ENCODE peak calls at places on chromosomes 6 and 20, in four cellular contexts. Z is cardiac fibroblast, Y is mesendoderm, B is brain microvascular endothelial cell. H is an unnamed sample.

GRCh38 chr6:71510057-71510713 is 221.6 kb downstream of the OGFRL1 start:
- DNase-seq in Z (peak), Y (peak), B (peak), H (peak)

GRCh38 chr20:57211949-57212889 is 54.2 kb downstream of the BMP7 start:
- DNase-seq in Z (peak), Y (peak), B (peak), H (peak)

GRCh38 chr6:46888578-46888977 is 33.2 kb downstream of the ADGRF5 start:
- DNase-seq in Z (peak), Y (no peak), B (peak), H (no peak)

GRCh38 chr6:132456700-132457143 is 55.4 kb upstream of the MOXD1 start:
- DNase-seq in Z (no peak), Y (peak), B (no peak), H (no peak)

GRCh38 chr6:142376115-142376514 is 74.3 kb downstream of the ADGRG6 start:
- DNase-seq in Z (no peak), Y (no peak), B (no peak), H (no peak)

GRCh38 chr20:3074812-3075211 is 3.4 kb downstream of the OXT start:
- DNase-seq in Z (no peak), Y (no peak), B (no peak), H (no peak)

GRCh38 chr20:38825901-38826625 is 20.6 kb downstream of the PPP1R16B start:
- DNase-seq in Z (peak), Y (peak), B (peak), H (peak)

GRCh38 chr20:55424446-55424845 is 580.9 kb downstream of the CBLN4 start:
- DNase-seq in Z (no peak), Y (peak), B (no peak), H (no peak)

GRCh38 chr20:10250902-10251301 is 32.3 kb downstream of the SNAP25 start:
- DNase-seq in Z (no peak), Y (no peak), B (no peak), H (no peak)

GRCh38 chr20:59629141-59630045 is 25.1 kb downstream of the PHACTR3 start:
- DNase-seq in Z (no peak), Y (no peak), B (no peak), H (no peak)

GRCh38 chr20:363319-364078 is 16.6 kb downstream of the NRSN2 start:
- DNase-seq in Z (no peak), Y (no peak), B (no peak), H (no peak)

GRCh38 chr6:118535176-118535844 is 12.8 kb upstream of the PLN start:
- DNase-seq in Z (no peak), Y (no peak), B (no peak), H (no peak)

DNA sequence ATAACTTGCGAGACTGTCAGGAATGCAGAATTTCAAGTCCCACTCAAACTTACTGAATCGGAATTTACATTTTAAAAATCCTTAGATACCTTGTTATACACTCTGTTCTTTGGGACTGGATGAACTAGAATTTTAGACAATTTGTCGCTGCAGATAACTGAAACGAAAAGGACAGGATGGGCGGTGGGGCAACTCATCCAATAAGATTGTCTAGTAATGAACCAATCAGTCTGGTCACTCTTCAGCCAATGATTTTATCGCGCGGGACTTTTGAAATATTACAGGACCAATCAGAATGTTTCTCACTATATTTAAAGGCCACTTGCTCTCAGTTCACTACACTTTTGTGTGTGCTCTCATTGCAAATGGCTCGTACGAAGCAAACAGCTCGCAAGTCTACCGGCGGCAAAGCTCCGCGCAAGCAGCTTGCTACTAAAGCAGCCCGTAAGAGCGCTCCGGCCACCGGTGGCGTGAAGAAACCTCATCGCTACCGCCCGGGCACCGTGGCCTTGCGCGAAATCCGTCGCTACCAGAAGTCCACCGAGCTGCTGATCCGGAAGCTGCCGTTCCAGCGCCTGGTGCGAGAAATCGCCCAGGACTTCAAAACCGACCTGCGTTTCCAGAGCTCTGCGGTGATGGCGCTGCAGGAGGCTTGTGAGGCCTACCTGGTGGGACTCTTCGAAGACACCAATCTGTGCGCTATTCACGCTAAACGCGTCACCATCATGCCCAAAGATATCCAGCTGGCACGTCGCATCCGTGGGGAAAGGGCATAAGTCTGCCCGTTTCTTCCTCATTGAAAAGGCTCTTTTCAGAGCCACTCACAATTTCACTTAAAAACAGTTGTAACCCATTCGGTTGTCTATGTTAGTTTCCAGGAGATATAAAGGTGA is 41.9 kb upstream of the HFE start:
- DNase-seq in Z (peak), Y (peak), B (peak), H (peak)
- H3K4me3 ChIP-seq in Z (peak), Y (peak), B (peak), H (peak)

GRCh38 chr6:83875843-83876242 is 16.4 kb downstream of the CYB5R4 start:
- DNase-seq in Z (no peak), Y (no peak), B (no peak), H (no peak)

GRCh38 chr6:83879746-83880145 is 20.3 kb downstream of the CYB5R4 start:
- DNase-seq in Z (no peak), Y (no peak), B (no peak), H (no peak)

GRCh38 chr6:83873869-83874268 is 14.4 kb downstream of the CYB5R4 start:
- DNase-seq in Z (no peak), Y (no peak), B (no peak), H (no peak)

GRCh38 chr6:83883240-83883639 is 23.8 kb downstream of the CYB5R4 start:
- DNase-seq in Z (no peak), Y (no peak), B (no peak), H (no peak)

GRCh38 chr6:83878902-83879644 is 19.6 kb downstream of the CYB5R4 start:
- DNase-seq in Z (no peak), Y (no peak), B (no peak), H (no peak)
- H3K4me3 ChIP-seq in Z (no peak), Y (no peak), B (no peak), H (no peak)

DNA sequence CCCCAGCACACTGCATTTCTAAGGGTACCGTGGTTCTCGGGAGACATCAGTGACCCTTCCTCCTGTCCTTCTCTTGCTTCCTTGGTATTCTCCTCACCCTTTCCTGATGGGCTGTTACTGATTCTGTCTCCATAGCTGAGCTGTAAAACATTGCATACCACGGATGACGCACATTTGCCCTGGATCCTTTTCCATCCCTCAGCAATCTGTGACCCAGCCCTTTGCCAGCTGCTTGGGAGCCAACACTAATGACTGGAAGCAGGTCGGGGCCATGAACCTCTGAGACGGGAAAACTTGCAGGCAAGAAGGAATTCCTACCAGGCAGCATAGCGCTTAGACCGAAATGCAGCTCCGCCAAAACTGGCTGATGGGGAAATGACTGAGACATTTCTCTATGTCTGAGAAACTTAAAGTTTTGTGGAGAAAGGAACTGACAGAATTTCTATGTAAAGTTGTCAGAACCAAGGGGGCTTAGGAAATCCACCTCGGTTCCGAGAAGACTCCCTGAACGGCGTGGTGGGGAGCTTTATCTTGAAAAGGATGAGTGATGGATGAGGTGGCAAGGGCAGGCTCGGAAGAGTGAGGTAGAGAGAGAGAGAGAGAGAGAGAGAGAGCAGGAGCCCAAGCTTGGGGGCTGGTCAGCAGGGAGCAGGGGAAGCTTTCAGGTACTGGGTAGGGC is 19.2 kb downstream of the TUBB2B start:
- DNase-seq in Z (peak), Y (peak), B (peak), H (peak)
- H3K4me3 ChIP-seq in Z (no peak), Y (no peak), B (no peak), H (no peak)

DNA sequence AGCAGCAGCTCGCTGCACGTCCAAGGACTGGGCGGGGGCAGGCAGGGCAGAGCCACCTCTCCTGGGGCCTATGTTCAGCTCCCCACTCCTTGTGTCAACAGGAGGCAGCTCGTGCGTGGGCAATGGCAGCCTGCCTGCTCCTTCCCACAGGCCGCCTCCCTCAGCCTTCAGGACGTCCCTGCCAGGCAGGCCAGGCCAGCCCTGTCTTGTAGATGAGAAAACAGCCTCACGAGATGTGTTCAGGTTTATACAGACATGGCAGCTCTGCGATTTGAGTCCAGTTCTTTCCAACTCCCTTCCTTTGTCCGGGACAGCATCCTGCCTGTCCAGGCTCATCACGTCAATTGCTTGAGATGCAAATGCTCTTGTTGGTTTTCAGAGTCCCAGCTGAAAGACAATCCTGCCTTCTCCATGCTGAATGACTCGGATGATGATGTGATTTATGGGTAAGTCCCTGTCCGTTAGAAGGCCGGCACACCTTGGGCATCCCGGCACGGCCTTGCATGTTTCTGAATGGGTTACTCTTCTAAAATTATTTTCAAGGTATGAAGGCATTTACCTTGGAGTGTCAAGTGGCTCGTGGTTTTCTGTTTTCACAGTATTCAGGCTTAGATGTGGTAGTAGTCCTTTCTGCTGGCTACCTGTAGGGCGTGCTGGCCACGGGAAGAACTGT is 13.5 kb downstream of the DYNLT1 start:
- DNase-seq in Z (peak), Y (no peak), B (peak), H (peak)
- H3K4me3 ChIP-seq in Z (peak), Y (no peak), B (no peak), H (no peak)

DNA sequence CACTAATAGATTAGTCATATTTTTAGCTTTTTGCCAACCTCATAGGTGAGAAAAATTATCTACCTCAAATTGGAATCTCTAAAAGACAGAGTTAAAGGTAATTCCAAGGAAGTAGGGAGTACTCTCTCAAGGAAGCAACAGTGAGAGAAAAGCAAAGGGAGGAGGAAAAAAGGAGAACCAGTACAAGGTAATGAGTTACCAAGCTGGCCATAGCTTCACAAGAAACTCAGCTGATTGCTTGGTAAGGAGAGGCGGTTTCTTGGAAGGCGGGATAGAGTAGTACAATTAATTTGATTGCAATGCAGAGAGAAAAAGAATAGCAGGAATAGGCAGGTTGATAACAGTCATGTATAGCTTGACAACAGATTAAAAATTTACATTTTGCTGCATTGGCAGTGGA is 137.6 kb downstream of the PHF3 start:
- DNase-seq in Z (no peak), Y (no peak), B (no peak), H (no peak)
- H3K4me3 ChIP-seq in Z (no peak), Y (no peak), B (no peak), H (no peak)

DNA sequence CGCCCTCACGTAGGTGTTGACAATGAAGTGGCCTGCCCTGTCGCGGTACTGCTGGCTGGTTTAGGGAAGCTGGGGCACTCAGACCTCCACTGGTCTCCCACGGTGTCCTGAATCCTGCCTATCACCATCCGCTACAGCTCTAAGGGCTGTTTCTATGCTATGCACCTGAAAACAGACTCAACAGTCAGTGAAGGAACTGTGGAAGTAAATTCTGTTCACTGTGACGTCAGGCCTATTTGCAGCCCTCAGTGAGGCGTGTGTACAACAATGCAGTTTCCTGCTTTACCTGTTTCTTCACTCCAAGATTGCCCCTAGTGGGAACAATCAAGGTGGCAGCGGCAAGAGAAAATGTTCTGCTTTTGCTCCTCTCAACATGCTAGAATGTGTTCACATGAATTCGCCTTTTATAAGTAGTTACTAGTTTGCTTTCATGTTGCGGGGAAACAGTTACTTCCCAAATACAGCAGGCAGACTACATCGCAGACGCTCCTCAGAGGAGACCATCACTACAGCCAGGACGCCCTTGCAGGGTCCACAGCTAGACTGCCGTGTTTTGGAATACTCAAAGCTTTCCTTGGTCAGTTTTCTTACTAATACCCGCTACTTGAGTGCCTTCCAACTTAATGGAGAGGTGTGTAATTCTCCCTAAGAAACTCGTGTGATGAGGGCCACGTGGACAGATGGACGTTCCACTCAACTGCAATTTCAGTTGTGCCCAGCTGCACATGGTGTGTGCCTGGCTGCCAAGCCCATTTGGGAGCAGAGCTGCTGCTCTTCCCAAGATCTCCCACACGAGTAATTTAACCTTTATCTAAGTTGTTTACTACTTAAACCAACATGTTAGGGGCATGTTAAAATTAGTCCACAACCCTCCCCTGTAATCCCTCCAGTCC is 25.4 kb downstream of the DIDO1 start:
- DNase-seq in Z (no peak), Y (peak), B (no peak), H (no peak)
- H3K4me3 ChIP-seq in Z (no peak), Y (no peak), B (no peak), H (no peak)

DNA sequence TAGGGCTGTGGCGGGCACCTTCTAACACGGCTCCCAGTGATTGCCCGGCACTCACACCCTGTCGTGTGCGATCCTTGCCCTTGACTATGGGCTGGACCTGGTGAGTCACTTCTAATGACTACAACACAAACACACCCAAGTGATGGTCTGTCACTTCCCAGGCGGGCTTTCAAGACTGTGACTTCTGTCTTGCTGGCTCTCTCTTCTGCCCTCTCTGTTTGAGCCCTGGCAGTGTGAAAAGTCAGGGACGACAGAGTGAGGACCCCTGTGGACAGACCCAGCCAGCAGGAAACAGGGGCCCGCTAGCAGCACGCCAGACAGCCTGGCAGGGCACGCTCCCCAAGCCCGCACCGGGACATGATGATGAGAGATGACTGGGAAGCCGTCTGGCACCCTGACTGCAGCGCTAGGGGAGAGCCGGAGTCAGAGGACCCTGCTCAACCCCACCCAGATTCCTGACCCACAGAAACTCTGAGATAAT is 43.0 kb downstream of the KIF16B start:
- DNase-seq in Z (peak), Y (peak), B (peak), H (peak)
- H3K4me3 ChIP-seq in Z (no peak), Y (no peak), B (no peak), H (no peak)

GRCh38 chr6:169451065-169451840 is 197.6 kb upstream of the THBS2 start:
- DNase-seq in Z (peak), Y (no peak), B (peak), H (no peak)

GRCh38 chr6:169454204-169454871 is 200.7 kb upstream of the THBS2 start:
- DNase-seq in Z (peak), Y (peak), B (peak), H (no peak)

GRCh38 chr6:169452869-169453186 is 199.2 kb upstream of the THBS2 start:
- DNase-seq in Z (no peak), Y (no peak), B (no peak), H (no peak)

GRCh38 chr6:169453221-169453620 is 199.6 kb upstream of the THBS2 start:
- DNase-seq in Z (no peak), Y (no peak), B (no peak), H (no peak)

GRCh38 chr6:169452117-169452868 is 198.6 kb upstream of the THBS2 start:
- DNase-seq in Z (peak), Y (no peak), B (peak), H (peak)
- H3K4me3 ChIP-seq in Z (peak), Y (no peak), B (peak), H (peak)

GRCh38 chr6:87698618-87699017 is 3.4 kb downstream of the AKIRIN2 start:
- DNase-seq in Z (peak), Y (no peak), B (no peak), H (no peak)
- H3K4me3 ChIP-seq in Z (peak), Y (no peak), B (peak), H (peak)

GRCh38 chr6:106518748-106519147 is 110.5 kb downstream of the RTN4IP1 start:
- DNase-seq in Z (no peak), Y (no peak), B (no peak), H (no peak)

GRCh38 chr6:106520711-106521367 is 108.5 kb downstream of the RTN4IP1 start:
- DNase-seq in Z (no peak), Y (no peak), B (no peak), H (no peak)

GRCh38 chr6:106522557-106522956 is 106.7 kb downstream of the RTN4IP1 start:
- DNase-seq in Z (no peak), Y (no peak), B (no peak), H (no peak)

GRCh38 chr6:106517699-106518098 is 111.6 kb downstream of the RTN4IP1 start:
- DNase-seq in Z (no peak), Y (no peak), B (no peak), H (no peak)

GRCh38 chr6:106519460-106520394 is 109.6 kb downstream of the RTN4IP1 start:
- DNase-seq in Z (peak), Y (no peak), B (peak), H (peak)
- H3K4me3 ChIP-seq in Z (peak), Y (no peak), B (peak), H (no peak)